ENCODE peak calls at places on chromosomes 5 and 9, in nine cellular contexts. One of them, this sample, is unnamed.

GRCh38 chr9:106648799-106649198 is 214.2 kb upstream of the ZNF462 start:
- DNase-seq in hepatocyte: peak
- DNase-seq in Panc1: no peak
- DNase-seq in stomach: no peak
- DNase-seq in GM10248: no peak
- DNase-seq in choroid plexus epithelial cell: peak
- DNase-seq in AG04450: no peak
- DNase-seq in GM13976: no peak
- DNase-seq in lower leg skin: no peak
- DNase-seq in this sample: no peak

GRCh38 chr5:63125862-63126261 is 547.2 kb downstream of the LRRC70 start:
- DNase-seq in AG04450: no peak
- DNase-seq in Panc1: no peak
- DNase-seq in GM13976: no peak
- DNase-seq in stomach: no peak
- DNase-seq in choroid plexus epithelial cell: peak
- DNase-seq in GM10248: peak
- DNase-seq in hepatocyte: peak
- DNase-seq in lower leg skin: no peak
- DNase-seq in this sample: no peak

GRCh38 chr9:134981829-134982228 is 64.1 kb upstream of the FCN1 start:
- DNase-seq in GM10248: no peak
- DNase-seq in hepatocyte: no peak
- DNase-seq in choroid plexus epithelial cell: no peak
- DNase-seq in Panc1: no peak
- DNase-seq in stomach: no peak
- DNase-seq in GM13976: no peak
- DNase-seq in lower leg skin: no peak
- DNase-seq in AG04450: no peak
- DNase-seq in this sample: no peak

GRCh38 chr5:3600106-3600997 is 4.7 kb downstream of the IRX1 start:
- DNase-seq in AG04450: no peak
- DNase-seq in lower leg skin: no peak
- DNase-seq in choroid plexus epithelial cell: no peak
- DNase-seq in hepatocyte: no peak
- DNase-seq in GM10248: no peak
- DNase-seq in GM13976: no peak
- DNase-seq in stomach: no peak
- DNase-seq in Panc1: no peak
- DNase-seq in this sample: no peak

GRCh38 chr9:69173497-69173890 is 583 bp upstream of the TJP2 start:
- DNase-seq in GM13976: no peak
- DNase-seq in stomach: no peak
- DNase-seq in Panc1: no peak
- DNase-seq in hepatocyte: no peak
- DNase-seq in AG04450: no peak
- DNase-seq in GM10248: no peak
- DNase-seq in lower leg skin: no peak
- DNase-seq in choroid plexus epithelial cell: no peak
- DNase-seq in this sample: no peak

GRCh38 chr5:177994063-177994462 is 2.0 kb downstream of the PROP1 start:
- DNase-seq in Panc1: no peak
- DNase-seq in lower leg skin: no peak
- DNase-seq in stomach: no peak
- DNase-seq in hepatocyte: no peak
- DNase-seq in GM10248: no peak
- DNase-seq in AG04450: no peak
- DNase-seq in choroid plexus epithelial cell: no peak
- DNase-seq in GM13976: no peak
- DNase-seq in this sample: peak

GRCh38 chr9:115939065-115939765 is 214.4 kb upstream of the PAPPA start:
- DNase-seq in Panc1: no peak
- DNase-seq in GM10248: no peak
- DNase-seq in lower leg skin: no peak
- DNase-seq in stomach: no peak
- DNase-seq in GM13976: no peak
- DNase-seq in AG04450: no peak
- DNase-seq in hepatocyte: no peak
- DNase-seq in choroid plexus epithelial cell: peak
- DNase-seq in this sample: no peak

GRCh38 chr5:168908207-168908606 is 329.0 kb upstream of the PANK3 start:
- DNase-seq in choroid plexus epithelial cell: peak
- DNase-seq in stomach: no peak
- DNase-seq in lower leg skin: no peak
- DNase-seq in hepatocyte: peak
- DNase-seq in GM13976: no peak
- DNase-seq in Panc1: no peak
- DNase-seq in AG04450: no peak
- DNase-seq in GM10248: no peak
- DNase-seq in this sample: no peak

GRCh38 chr5:176776916-176777315 is 33.4 kb upstream of the UNC5A start:
- DNase-seq in AG04450: no peak
- DNase-seq in lower leg skin: peak
- DNase-seq in hepatocyte: no peak
- DNase-seq in GM10248: no peak
- DNase-seq in choroid plexus epithelial cell: no peak
- DNase-seq in Panc1: no peak
- DNase-seq in GM13976: no peak
- DNase-seq in stomach: no peak
- DNase-seq in this sample: peak

GRCh38 chr9:107172160-107172978 is 110.7 kb upstream of the RAD23B start:
- DNase-seq in Panc1: peak
- DNase-seq in AG04450: peak
- DNase-seq in GM10248: peak
- DNase-seq in stomach: peak
- DNase-seq in hepatocyte: peak
- DNase-seq in choroid plexus epithelial cell: peak
- DNase-seq in lower leg skin: peak
- DNase-seq in GM13976: peak
- DNase-seq in this sample: peak

GRCh38 chr9:89137548-89138462 is 40.8 kb downstream of the SHC3 start:
- DNase-seq in GM10248: no peak
- DNase-seq in GM13976: no peak
- DNase-seq in AG04450: peak
- DNase-seq in stomach: no peak
- DNase-seq in hepatocyte: peak
- DNase-seq in Panc1: no peak
- DNase-seq in lower leg skin: peak
- DNase-seq in choroid plexus epithelial cell: peak
- DNase-seq in this sample: no peak

GRCh38 chr5:172524573-172525021 is 70.3 kb upstream of the SH3PXD2B start:
- DNase-seq in Panc1: no peak
- DNase-seq in stomach: no peak
- DNase-seq in choroid plexus epithelial cell: no peak
- DNase-seq in hepatocyte: no peak
- DNase-seq in GM13976: peak
- DNase-seq in GM10248: no peak
- DNase-seq in AG04450: no peak
- DNase-seq in lower leg skin: peak
- DNase-seq in this sample: peak

GRCh38 chr9:123267481-123268239 is 726 bp downstream of the STRBP start:
- DNase-seq in Panc1: no peak
- DNase-seq in GM13976: peak
- DNase-seq in hepatocyte: peak
- DNase-seq in choroid plexus epithelial cell: no peak
- DNase-seq in lower leg skin: no peak
- DNase-seq in AG04450: no peak
- DNase-seq in stomach: peak
- DNase-seq in GM10248: no peak
- DNase-seq in this sample: no peak

GRCh38 chr5:79858097-79858723 is 132.9 kb downstream of the MTX3 start:
- DNase-seq in choroid plexus epithelial cell: peak
- DNase-seq in GM13976: peak
- DNase-seq in GM10248: peak
- DNase-seq in hepatocyte: peak
- DNase-seq in Panc1: peak
- DNase-seq in stomach: peak
- DNase-seq in lower leg skin: peak
- DNase-seq in AG04450: no peak
- DNase-seq in this sample: peak

GRCh38 chr5:25544652-25545249 is 900.0 kb upstream of the CDH10 start:
- DNase-seq in hepatocyte: peak
- DNase-seq in GM13976: no peak
- DNase-seq in Panc1: peak
- DNase-seq in lower leg skin: no peak
- DNase-seq in GM10248: no peak
- DNase-seq in choroid plexus epithelial cell: peak
- DNase-seq in stomach: peak
- DNase-seq in AG04450: no peak
- DNase-seq in this sample: no peak
- TF ChIP-seq CTCF in hepatocyte: peak
- TF ChIP-seq CTCF in GM13976: peak
- TF ChIP-seq CTCF in Panc1: peak
- TF ChIP-seq CTCF in lower leg skin: no peak
- TF ChIP-seq CTCF in GM10248: peak
- TF ChIP-seq CTCF in choroid plexus epithelial cell: peak
- TF ChIP-seq CTCF in stomach: no peak
- TF ChIP-seq CTCF in AG04450: no peak
- TF ChIP-seq CTCF in this sample: peak

GRCh38 chr5:129767927-129768380 is 20.1 kb downstream of the MINAR2 start:
- DNase-seq in Panc1: peak
- DNase-seq in hepatocyte: peak
- DNase-seq in choroid plexus epithelial cell: peak
- DNase-seq in AG04450: peak
- DNase-seq in GM10248: peak
- DNase-seq in GM13976: peak
- DNase-seq in stomach: peak
- DNase-seq in lower leg skin: peak
- DNase-seq in this sample: peak

GRCh38 chr5:129770034-129770433 is 22.1 kb downstream of the MINAR2 start:
- DNase-seq in hepatocyte: no peak
- DNase-seq in GM10248: no peak
- DNase-seq in GM13976: no peak
- DNase-seq in lower leg skin: no peak
- DNase-seq in AG04450: no peak
- DNase-seq in choroid plexus epithelial cell: no peak
- DNase-seq in stomach: no peak
- DNase-seq in Panc1: no peak
- DNase-seq in this sample: no peak

GRCh38 chr5:129768715-129769114 is 20.8 kb downstream of the MINAR2 start:
- DNase-seq in stomach: no peak
- DNase-seq in choroid plexus epithelial cell: no peak
- DNase-seq in hepatocyte: no peak
- DNase-seq in AG04450: no peak
- DNase-seq in lower leg skin: no peak
- DNase-seq in GM13976: no peak
- DNase-seq in Panc1: no peak
- DNase-seq in GM10248: no peak
- DNase-seq in this sample: no peak

GRCh38 chr5:129766798-129767197 is 18.9 kb downstream of the MINAR2 start:
- DNase-seq in Panc1: no peak
- DNase-seq in GM10248: no peak
- DNase-seq in GM13976: no peak
- DNase-seq in hepatocyte: no peak
- DNase-seq in lower leg skin: no peak
- DNase-seq in AG04450: no peak
- DNase-seq in choroid plexus epithelial cell: no peak
- DNase-seq in stomach: no peak
- DNase-seq in this sample: no peak

GRCh38 chr5:129771058-129771838 is 23.4 kb downstream of the MINAR2 start:
- DNase-seq in hepatocyte: peak
- DNase-seq in AG04450: no peak
- DNase-seq in GM13976: peak
- DNase-seq in stomach: peak
- DNase-seq in choroid plexus epithelial cell: peak
- DNase-seq in Panc1: peak
- DNase-seq in lower leg skin: peak
- DNase-seq in GM10248: peak
- DNase-seq in this sample: no peak
- TF ChIP-seq CTCF in hepatocyte: peak
- TF ChIP-seq CTCF in AG04450: peak
- TF ChIP-seq CTCF in GM13976: peak
- TF ChIP-seq CTCF in stomach: no peak
- TF ChIP-seq CTCF in choroid plexus epithelial cell: peak
- TF ChIP-seq CTCF in Panc1: peak
- TF ChIP-seq CTCF in lower leg skin: no peak
- TF ChIP-seq CTCF in GM10248: peak
- TF ChIP-seq CTCF in this sample: peak

GRCh38 chr9:38003230-38003629 is 65.8 kb downstream of the SHB start:
- DNase-seq in lower leg skin: no peak
- DNase-seq in stomach: no peak
- DNase-seq in Panc1: no peak
- DNase-seq in hepatocyte: no peak
- DNase-seq in GM10248: no peak
- DNase-seq in GM13976: no peak
- DNase-seq in AG04450: no peak
- DNase-seq in choroid plexus epithelial cell: no peak
- DNase-seq in this sample: no peak

GRCh38 chr9:38000735-38001134 is 68.3 kb downstream of the SHB start:
- DNase-seq in GM10248: peak
- DNase-seq in GM13976: no peak
- DNase-seq in lower leg skin: no peak
- DNase-seq in AG04450: no peak
- DNase-seq in Panc1: no peak
- DNase-seq in choroid plexus epithelial cell: no peak
- DNase-seq in hepatocyte: no peak
- DNase-seq in stomach: no peak
- DNase-seq in this sample: no peak

GRCh38 chr9:37999501-38000189 is 69.4 kb downstream of the SHB start:
- DNase-seq in hepatocyte: peak
- DNase-seq in GM13976: no peak
- DNase-seq in stomach: no peak
- DNase-seq in choroid plexus epithelial cell: peak
- DNase-seq in lower leg skin: no peak
- DNase-seq in GM10248: no peak
- DNase-seq in Panc1: no peak
- DNase-seq in AG04450: no peak
- DNase-seq in this sample: no peak

GRCh38 chr9:38000332-38000731 is 68.7 kb downstream of the SHB start:
- DNase-seq in AG04450: no peak
- DNase-seq in GM13976: no peak
- DNase-seq in GM10248: no peak
- DNase-seq in hepatocyte: no peak
- DNase-seq in Panc1: no peak
- DNase-seq in choroid plexus epithelial cell: no peak
- DNase-seq in lower leg skin: no peak
- DNase-seq in stomach: no peak
- DNase-seq in this sample: no peak

GRCh38 chr9:38001430-38001829 is 67.6 kb downstream of the SHB start:
- DNase-seq in AG04450: no peak
- DNase-seq in GM10248: no peak
- DNase-seq in choroid plexus epithelial cell: no peak
- DNase-seq in GM13976: no peak
- DNase-seq in lower leg skin: no peak
- DNase-seq in stomach: no peak
- DNase-seq in hepatocyte: no peak
- DNase-seq in Panc1: no peak
- DNase-seq in this sample: no peak
- TF ChIP-seq CTCF in AG04450: no peak
- TF ChIP-seq CTCF in GM10248: no peak
- TF ChIP-seq CTCF in choroid plexus epithelial cell: no peak
- TF ChIP-seq CTCF in GM13976: no peak
- TF ChIP-seq CTCF in lower leg skin: no peak
- TF ChIP-seq CTCF in stomach: no peak
- TF ChIP-seq CTCF in hepatocyte: no peak
- TF ChIP-seq CTCF in Panc1: no peak
- TF ChIP-seq CTCF in this sample: no peak

DNA sequence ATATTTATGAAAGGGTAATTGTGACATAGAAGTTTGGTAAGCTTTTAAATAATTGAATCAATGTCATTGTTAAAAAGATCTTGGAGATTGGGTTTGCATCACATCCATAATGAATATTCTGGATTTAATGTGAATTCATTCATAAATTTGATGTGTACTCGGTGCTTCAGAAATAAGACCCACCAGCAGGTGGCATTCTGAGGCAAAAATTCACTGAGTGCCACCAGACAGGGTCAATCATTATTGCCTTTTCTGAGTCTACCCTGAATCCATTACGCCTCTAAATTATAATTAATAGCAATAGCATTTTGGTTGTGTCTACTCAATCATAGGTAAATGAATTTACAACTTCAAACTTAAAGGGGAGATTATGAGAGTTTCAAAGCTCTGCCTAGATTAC is 1.0 kb downstream of the TRPC7 start:
- DNase-seq in choroid plexus epithelial cell: peak
- DNase-seq in GM13976: no peak
- DNase-seq in hepatocyte: no peak
- DNase-seq in Panc1: no peak
- DNase-seq in lower leg skin: no peak
- DNase-seq in GM10248: no peak
- DNase-seq in AG04450: no peak
- DNase-seq in stomach: no peak
- DNase-seq in this sample: no peak
- TF ChIP-seq CTCF in choroid plexus epithelial cell: peak
- TF ChIP-seq CTCF in GM13976: no peak
- TF ChIP-seq CTCF in hepatocyte: peak
- TF ChIP-seq CTCF in Panc1: peak
- TF ChIP-seq CTCF in lower leg skin: no peak
- TF ChIP-seq CTCF in GM10248: no peak
- TF ChIP-seq CTCF in AG04450: peak
- TF ChIP-seq CTCF in stomach: no peak
- TF ChIP-seq CTCF in this sample: peak

This sample was measured in osteocyte.